ENCODE peak calls at places on chromosomes 13 and 19, in eight cellular contexts. One of them, this sample, is unnamed.

GRCh38 chr19:10096615-10096963 is 5.9 kb downstream of the ANGPTL6 start:
- DNase-seq in uterus: no peak
- DNase-seq in ovary: no peak
- DNase-seq in lower leg skin: no peak
- DNase-seq in breast epithelium: no peak
- DNase-seq in spleen: no peak
- DNase-seq in IMR-90: no peak
- DNase-seq in HCT116: no peak
- DNase-seq in this sample: peak

GRCh38 chr19:33465834-33466233 is 55.8 kb downstream of the PEPD start:
- DNase-seq in uterus: no peak
- DNase-seq in ovary: no peak
- DNase-seq in lower leg skin: no peak
- DNase-seq in breast epithelium: no peak
- DNase-seq in spleen: no peak
- DNase-seq in IMR-90: no peak
- DNase-seq in HCT116: no peak
- DNase-seq in this sample: no peak

GRCh38 chr13:52848455-52849190 is at the start of gene PCDH8:
- DNase-seq in uterus: no peak
- DNase-seq in ovary: no peak
- DNase-seq in lower leg skin: no peak
- DNase-seq in breast epithelium: no peak
- DNase-seq in spleen: no peak
- DNase-seq in IMR-90: no peak
- DNase-seq in HCT116: no peak
- DNase-seq in this sample: peak

GRCh38 chr13:111893607-111894443 is 173.1 kb upstream of the SOX1 start:
- DNase-seq in uterus: no peak
- DNase-seq in ovary: no peak
- DNase-seq in lower leg skin: no peak
- DNase-seq in breast epithelium: peak
- DNase-seq in spleen: no peak
- DNase-seq in IMR-90: no peak
- DNase-seq in HCT116: no peak
- DNase-seq in this sample: peak

GRCh38 chr13:37534181-37534580 is 64.4 kb downstream of the POSTN start:
- DNase-seq in uterus: no peak
- DNase-seq in ovary: no peak
- DNase-seq in lower leg skin: no peak
- DNase-seq in breast epithelium: no peak
- DNase-seq in spleen: no peak
- DNase-seq in IMR-90: peak
- DNase-seq in HCT116: no peak
- DNase-seq in this sample: no peak

GRCh38 chr13:113124211-113125025 is 1.8 kb downstream of the F10 start:
- DNase-seq in uterus: peak
- DNase-seq in ovary: no peak
- DNase-seq in lower leg skin: no peak
- DNase-seq in breast epithelium: peak
- DNase-seq in spleen: peak
- DNase-seq in IMR-90: no peak
- DNase-seq in HCT116: no peak
- DNase-seq in this sample: peak

GRCh38 chr13:94121686-94122085 is 357.8 kb downstream of the DCT start:
- DNase-seq in uterus: no peak
- DNase-seq in ovary: no peak
- DNase-seq in lower leg skin: no peak
- DNase-seq in breast epithelium: no peak
- DNase-seq in spleen: no peak
- DNase-seq in IMR-90: peak
- DNase-seq in HCT116: no peak
- DNase-seq in this sample: no peak

GRCh38 chr13:44748439-44748838 is 172.3 kb upstream of the TSC22D1 start:
- DNase-seq in uterus: no peak
- DNase-seq in ovary: no peak
- DNase-seq in lower leg skin: no peak
- DNase-seq in breast epithelium: no peak
- DNase-seq in spleen: no peak
- DNase-seq in IMR-90: no peak
- DNase-seq in HCT116: no peak
- DNase-seq in this sample: no peak

GRCh38 chr19:28472843-28473242 is 740.1 kb downstream of the UQCRFS1 start:
- DNase-seq in uterus: no peak
- DNase-seq in ovary: no peak
- DNase-seq in lower leg skin: peak
- DNase-seq in breast epithelium: no peak
- DNase-seq in spleen: peak
- DNase-seq in IMR-90: no peak
- DNase-seq in HCT116: no peak
- DNase-seq in this sample: no peak

GRCh38 chr19:4343056-4343844 is at the start of gene MPND:
- DNase-seq in uterus: peak
- DNase-seq in ovary: peak
- DNase-seq in lower leg skin: peak
- DNase-seq in breast epithelium: peak
- DNase-seq in spleen: peak
- DNase-seq in IMR-90: peak
- DNase-seq in HCT116: peak
- DNase-seq in this sample: peak

GRCh38 chr19:47735131-47735530 is 10.2 kb upstream of the NOP53 start:
- DNase-seq in uterus: no peak
- DNase-seq in ovary: no peak
- DNase-seq in lower leg skin: no peak
- DNase-seq in breast epithelium: no peak
- DNase-seq in spleen: no peak
- DNase-seq in IMR-90: no peak
- DNase-seq in HCT116: no peak
- DNase-seq in this sample: no peak

GRCh38 chr13:90238433-90238832 is 1109.1 kb upstream of the MIR17HG start:
- DNase-seq in uterus: no peak
- DNase-seq in ovary: no peak
- DNase-seq in lower leg skin: no peak
- DNase-seq in breast epithelium: no peak
- DNase-seq in spleen: no peak
- DNase-seq in IMR-90: no peak
- DNase-seq in HCT116: no peak
- DNase-seq in this sample: no peak

GRCh38 chr13:40640845-40641458 is 25.5 kb downstream of the FOXO1 start:
- DNase-seq in uterus: no peak
- DNase-seq in ovary: no peak
- DNase-seq in lower leg skin: no peak
- DNase-seq in breast epithelium: no peak
- DNase-seq in spleen: no peak
- DNase-seq in IMR-90: no peak
- DNase-seq in HCT116: no peak
- DNase-seq in this sample: no peak

GRCh38 chr19:16897572-16898056 is 8.8 kb downstream of the F2RL3 start:
- DNase-seq in uterus: no peak
- DNase-seq in ovary: no peak
- DNase-seq in lower leg skin: no peak
- DNase-seq in breast epithelium: no peak
- DNase-seq in spleen: peak
- DNase-seq in IMR-90: no peak
- DNase-seq in HCT116: no peak
- DNase-seq in this sample: peak

GRCh38 chr19:55649579-55650557 is 1.9 kb downstream of the CCDC106 start:
- DNase-seq in uterus: no peak
- DNase-seq in ovary: no peak
- DNase-seq in lower leg skin: no peak
- DNase-seq in breast epithelium: no peak
- DNase-seq in spleen: no peak
- DNase-seq in IMR-90: no peak
- DNase-seq in HCT116: no peak
- DNase-seq in this sample: no peak

GRCh38 chr13:33307820-33308219 is 22.3 kb upstream of the STARD13 start:
- DNase-seq in uterus: no peak
- DNase-seq in ovary: no peak
- DNase-seq in lower leg skin: no peak
- DNase-seq in breast epithelium: no peak
- DNase-seq in spleen: no peak
- DNase-seq in IMR-90: peak
- DNase-seq in HCT116: no peak
- DNase-seq in this sample: no peak

GRCh38 chr13:33353210-33353609 is 67.7 kb upstream of the STARD13 start:
- DNase-seq in uterus: no peak
- DNase-seq in ovary: no peak
- DNase-seq in lower leg skin: peak
- DNase-seq in breast epithelium: no peak
- DNase-seq in spleen: peak
- DNase-seq in IMR-90: no peak
- DNase-seq in HCT116: no peak
- DNase-seq in this sample: peak

GRCh38 chr19:10141973-10142372 is 22.3 kb upstream of the EIF3G start:
- DNase-seq in uterus: no peak
- DNase-seq in ovary: no peak
- DNase-seq in lower leg skin: no peak
- DNase-seq in breast epithelium: no peak
- DNase-seq in spleen: no peak
- DNase-seq in IMR-90: no peak
- DNase-seq in HCT116: no peak
- DNase-seq in this sample: no peak

GRCh38 chr13:102678339-102679122 is 16.3 kb downstream of the METTL21C start:
- DNase-seq in uterus: no peak
- DNase-seq in ovary: no peak
- DNase-seq in lower leg skin: no peak
- DNase-seq in breast epithelium: no peak
- DNase-seq in spleen: no peak
- DNase-seq in IMR-90: no peak
- DNase-seq in HCT116: no peak
- DNase-seq in this sample: no peak

GRCh38 chr13:74678308-74678958 is 544.2 kb upstream of the KLF12 start:
- DNase-seq in uterus: no peak
- DNase-seq in ovary: no peak
- DNase-seq in lower leg skin: no peak
- DNase-seq in breast epithelium: no peak
- DNase-seq in spleen: no peak
- DNase-seq in IMR-90: no peak
- DNase-seq in HCT116: no peak
- DNase-seq in this sample: no peak

GRCh38 chr13:35787937-35788336 is 311.4 kb upstream of the MAB21L1 start:
- DNase-seq in uterus: no peak
- DNase-seq in ovary: no peak
- DNase-seq in lower leg skin: no peak
- DNase-seq in breast epithelium: no peak
- DNase-seq in spleen: no peak
- DNase-seq in IMR-90: no peak
- DNase-seq in HCT116: no peak
- DNase-seq in this sample: no peak

GRCh38 chr19:44641866-44642265 is 1.8 kb upstream of the PVR start:
- DNase-seq in uterus: no peak
- DNase-seq in ovary: no peak
- DNase-seq in lower leg skin: no peak
- DNase-seq in breast epithelium: no peak
- DNase-seq in spleen: no peak
- DNase-seq in IMR-90: no peak
- DNase-seq in HCT116: no peak
- DNase-seq in this sample: no peak

GRCh38 chr19:44644391-44645016 is 794 bp downstream of the PVR start:
- DNase-seq in uterus: no peak
- DNase-seq in ovary: peak
- DNase-seq in lower leg skin: no peak
- DNase-seq in breast epithelium: no peak
- DNase-seq in spleen: peak
- DNase-seq in IMR-90: peak
- DNase-seq in HCT116: no peak
- DNase-seq in this sample: peak

GRCh38 chr19:44642375-44642774 is 1.3 kb upstream of the PVR start:
- DNase-seq in uterus: no peak
- DNase-seq in ovary: no peak
- DNase-seq in lower leg skin: no peak
- DNase-seq in breast epithelium: no peak
- DNase-seq in spleen: no peak
- DNase-seq in IMR-90: no peak
- DNase-seq in HCT116: no peak
- DNase-seq in this sample: no peak

GRCh38 chr19:44645407-44646048 is 1.8 kb downstream of the PVR start:
- DNase-seq in uterus: no peak
- DNase-seq in ovary: no peak
- DNase-seq in lower leg skin: no peak
- DNase-seq in breast epithelium: no peak
- DNase-seq in spleen: peak
- DNase-seq in IMR-90: no peak
- DNase-seq in HCT116: no peak
- DNase-seq in this sample: no peak

GRCh38 chr19:44643605-44644390 is at the start of gene PVR:
- DNase-seq in uterus: peak
- DNase-seq in ovary: peak
- DNase-seq in lower leg skin: no peak
- DNase-seq in breast epithelium: peak
- DNase-seq in spleen: peak
- DNase-seq in IMR-90: peak
- DNase-seq in HCT116: no peak
- DNase-seq in this sample: peak
- TF ChIP-seq POLR2A in uterus: peak
- TF ChIP-seq POLR2A in ovary: peak
- TF ChIP-seq POLR2A in lower leg skin: no peak
- TF ChIP-seq POLR2A in breast epithelium: no peak
- TF ChIP-seq POLR2A in spleen: no peak
- TF ChIP-seq POLR2A in IMR-90: peak
- TF ChIP-seq POLR2A in HCT116: no peak
- TF ChIP-seq POLR2A in this sample: no peak

DNA sequence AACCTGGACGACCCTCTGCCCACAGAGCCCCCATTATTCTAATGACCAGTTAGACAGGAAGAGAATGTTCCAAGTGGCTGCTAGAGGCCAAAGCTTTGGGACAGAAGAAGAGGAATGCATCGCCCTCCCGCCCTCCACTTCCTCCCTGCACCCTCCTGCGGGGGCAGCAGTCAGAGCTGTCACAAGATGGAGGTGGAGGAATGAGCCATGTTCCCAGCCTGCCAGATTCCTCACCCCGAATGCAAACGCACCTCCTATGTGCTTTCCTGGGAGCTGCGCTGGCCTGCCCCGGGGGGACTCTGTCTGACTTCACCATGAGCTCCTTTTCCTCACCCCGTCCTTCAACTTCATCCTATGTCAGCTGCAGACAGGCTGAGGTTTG is 1.7 kb downstream of the YJEFN3 start:
- DNase-seq in uterus: no peak
- DNase-seq in ovary: no peak
- DNase-seq in lower leg skin: no peak
- DNase-seq in breast epithelium: no peak
- DNase-seq in spleen: no peak
- DNase-seq in IMR-90: peak
- DNase-seq in HCT116: no peak
- DNase-seq in this sample: no peak
- TF ChIP-seq CTCF in uterus: no peak
- TF ChIP-seq CTCF in ovary: no peak
- TF ChIP-seq CTCF in lower leg skin: no peak
- TF ChIP-seq CTCF in breast epithelium: no peak
- TF ChIP-seq CTCF in spleen: no peak
- TF ChIP-seq CTCF in IMR-90: no peak
- TF ChIP-seq CTCF in HCT116: no peak
- TF ChIP-seq CTCF in this sample: no peak

GRCh38 chr19:49929611-49930482 is 543 bp upstream of the NUP62 start:
- DNase-seq in uterus: peak
- DNase-seq in ovary: peak
- DNase-seq in lower leg skin: peak
- DNase-seq in breast epithelium: peak
- DNase-seq in spleen: peak
- DNase-seq in IMR-90: peak
- DNase-seq in HCT116: peak
- DNase-seq in this sample: peak
- TF ChIP-seq POLR2A in uterus: no peak
- TF ChIP-seq POLR2A in ovary: no peak
- TF ChIP-seq POLR2A in lower leg skin: no peak
- TF ChIP-seq POLR2A in breast epithelium: no peak
- TF ChIP-seq POLR2A in spleen: peak
- TF ChIP-seq POLR2A in IMR-90: no peak
- TF ChIP-seq POLR2A in HCT116: peak
- TF ChIP-seq POLR2A in this sample: no peak

GRCh38 chr19:39155114-39155700 is 29.6 kb downstream of the PAK4 start:
- DNase-seq in uterus: no peak
- DNase-seq in ovary: no peak
- DNase-seq in lower leg skin: no peak
- DNase-seq in breast epithelium: no peak
- DNase-seq in spleen: no peak
- DNase-seq in IMR-90: no peak
- DNase-seq in HCT116: no peak
- DNase-seq in this sample: no peak
- TF ChIP-seq CTCF in uterus: no peak
- TF ChIP-seq CTCF in ovary: no peak
- TF ChIP-seq CTCF in lower leg skin: no peak
- TF ChIP-seq CTCF in breast epithelium: no peak
- TF ChIP-seq CTCF in spleen: no peak
- TF ChIP-seq CTCF in IMR-90: no peak
- TF ChIP-seq CTCF in HCT116: no peak
- TF ChIP-seq CTCF in this sample: no peak